ENCODE peak calls at places on chromosome 10, in nine cellular contexts. O is PC-3, L is GM23338, S is OCI-LY7, K is SK-N-SH, Z is GM23248, P is MM.1S, X is hepatocyte, W is HCT116. Q is an unnamed sample.
A peak's percentile ranks its signal among the peaks of the same experiment; 100 is the strongest.

GRCh38 chr10:6562221-6562620 is 17.9 kb downstream of the PRKCQ start:
- DNase-seq in O (no peak), L (no peak), S (no peak), K (no peak), Z (no peak), P (no peak), X (no peak), W (no peak), Q (no peak)

GRCh38 chr10:60943372-60944158 is 420 bp downstream of the RHOBTB1 start:
- DNase-seq in O (peak; percentile 60), L (peak; percentile 81), S (no peak), K (peak; percentile 78), Z (peak; percentile 73), P (peak; percentile 24), X (peak; percentile 81), W (peak; percentile 3), Q (peak; percentile 75)

GRCh38 chr10:34116220-34116623 is 698.9 kb downstream of the PARD3 start:
- DNase-seq in O (no peak), L (no peak), S (no peak), K (peak; percentile 36), Z (no peak), P (no peak), X (peak; percentile 49), W (no peak), Q (no peak)

GRCh38 chr10:133048306-133048705 is 39.4 kb upstream of the ADGRA1 start:
- DNase-seq in O (no peak), L (no peak), S (no peak), K (no peak), Z (no peak), P (no peak), X (no peak), W (no peak), Q (no peak)

GRCh38 chr10:108184129-108184528 is 1019.6 kb upstream of the SORCS1 start:
- DNase-seq in O (no peak), L (no peak), S (no peak), K (no peak), Z (peak; percentile 20), P (no peak), X (no peak), W (no peak), Q (no peak)

GRCh38 chr10:84440781-84441180 is 112.4 kb downstream of the CCSER2 start:
- DNase-seq in O (no peak), L (no peak), S (no peak), K (no peak), Z (no peak), P (no peak), X (no peak), W (no peak), Q (no peak)

GRCh38 chr10:88196298-88196697 is 332.9 kb downstream of the PTEN start:
- DNase-seq in O (no peak), L (no peak), S (no peak), K (no peak), Z (peak; percentile 28), P (no peak), X (peak; percentile 27), W (no peak), Q (no peak)

GRCh38 chr10:44974628-44975431 is 3.8 kb downstream of the DEPP1 start:
- DNase-seq in O (peak; percentile 74), L (peak; percentile 75), S (peak; percentile 80), K (peak; percentile 94), Z (peak; percentile 82), P (peak; percentile 45), X (peak; percentile 83), W (peak; percentile 13), Q (peak; percentile 79)

GRCh38 chr10:112875474-112876267 is 74.4 kb upstream of the TCF7L2 start:
- DNase-seq in O (peak; percentile 57), L (no peak), S (no peak), K (no peak), Z (peak; percentile 75), P (no peak), X (peak; percentile 48), W (no peak), Q (no peak)

GRCh38 chr10:69703766-69704191 is 73.7 kb downstream of the FAM241B start:
- DNase-seq in O (peak; percentile 96), L (no peak), S (no peak), K (no peak), Z (peak; percentile 73), P (no peak), X (no peak), W (peak; percentile 33), Q (no peak)

GRCh38 chr10:113666682-113667252 is 2.9 kb upstream of the NRAP start:
- DNase-seq in O (no peak), L (no peak), S (no peak), K (no peak), Z (peak; percentile 41), P (no peak), X (no peak), W (no peak), Q (no peak)

GRCh38 chr10:108307925-108308312 is 1143.4 kb upstream of the SORCS1 start:
- DNase-seq in O (no peak), L (no peak), S (no peak), K (no peak), Z (no peak), P (no peak), X (no peak), W (no peak), Q (no peak)

GRCh38 chr10:130179640-130180039 is 43.4 kb downstream of the GLRX3 start:
- DNase-seq in O (peak; percentile 51), L (peak; percentile 90), S (peak; percentile 61), K (peak; percentile 47), Z (peak; percentile 85), P (peak; percentile 68), X (peak; percentile 71), W (peak; percentile 24), Q (peak; percentile 81)

GRCh38 chr10:99528867-99529285 is 3.9 kb upstream of the NKX2-3 start:
- DNase-seq in O (no peak), L (no peak), S (no peak), K (no peak), Z (no peak), P (no peak), X (no peak), W (no peak), Q (no peak)

GRCh38 chr10:99526861-99527504 is 5.8 kb upstream of the NKX2-3 start:
- DNase-seq in O (no peak), L (peak; percentile 52), S (no peak), K (peak; percentile 20), Z (no peak), P (no peak), X (no peak), W (no peak), Q (peak; percentile 24)

GRCh38 chr10:99529483-99530107 is 3.1 kb upstream of the NKX2-3 start:
- DNase-seq in O (no peak), L (peak; percentile 57), S (no peak), K (no peak), Z (no peak), P (no peak), X (no peak), W (no peak), Q (peak; percentile 68)

GRCh38 chr10:99527526-99528255 is 5.1 kb upstream of the NKX2-3 start:
- DNase-seq in O (no peak), L (peak; percentile 71), S (no peak), K (peak; percentile 39), Z (no peak), P (no peak), X (no peak), W (no peak), Q (peak; percentile 58)

DNA sequence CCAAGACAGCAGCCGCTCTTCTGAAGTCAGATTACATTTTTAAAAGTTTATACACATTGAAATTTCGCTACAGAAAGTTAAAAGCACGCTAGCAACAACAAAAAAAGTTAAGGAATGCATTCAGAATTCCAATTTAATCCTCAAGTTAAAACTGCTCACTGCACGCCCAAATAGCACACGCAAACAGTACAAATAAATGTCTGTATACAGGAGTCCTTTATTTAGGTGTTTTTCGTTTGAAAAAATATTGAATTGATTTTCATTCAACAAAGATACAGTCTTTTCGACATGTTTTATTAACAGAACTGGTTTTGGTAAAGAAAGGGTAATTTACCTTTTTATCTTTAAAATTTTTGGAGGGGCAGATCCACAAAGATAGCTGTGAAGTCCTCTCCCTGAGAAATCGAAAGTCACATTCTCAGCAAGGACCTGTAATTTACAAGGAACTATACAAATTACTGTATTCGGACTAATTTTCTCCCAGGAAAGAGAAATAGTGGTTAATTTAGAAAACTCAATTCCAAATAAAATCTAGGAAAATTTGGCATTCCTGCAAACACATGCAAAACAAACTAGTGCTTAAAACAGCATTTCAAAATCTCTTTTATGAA is 4.4 kb upstream of the NKX2-3 start:
- DNase-seq in O (no peak), L (no peak), S (no peak), K (no peak), Z (no peak), P (no peak), X (no peak), W (no peak), Q (no peak)
- TF ChIP-seq EZH2phosphoT487 in O (no peak), L (no peak), S (no peak), K (no peak), Z (peak; percentile 34), P (no peak), X (no peak), W (no peak), Q (no peak)

GRCh38 chr10:18142151-18142550 is 1.9 kb downstream of the CACNB2 start:
- DNase-seq in O (no peak), L (no peak), S (no peak), K (no peak), Z (no peak), P (no peak), X (no peak), W (no peak), Q (no peak)
- H3K4me3 ChIP-seq in O (no peak overlapping the region), L (peak overlapping the region; percentile 87), S (no peak overlapping the region), K (no peak overlapping the region), Z (no peak overlapping the region), P (no peak overlapping the region), X (no peak overlapping the region), W (no peak overlapping the region), Q (no peak overlapping the region)

GRCh38 chr10:47323087-47323486 is 833 bp downstream of the GDF2 start:
- DNase-seq in O (no peak), L (no peak), S (no peak), K (no peak), Z (no peak), P (no peak), X (no peak), W (no peak), Q (no peak)

GRCh38 chr10:47321521-47322195 is 596 bp upstream of the GDF2 start:
- DNase-seq in O (no peak), L (no peak), S (no peak), K (no peak), Z (no peak), P (no peak), X (no peak), W (no peak), Q (no peak)

GRCh38 chr10:47323636-47324299 is 1.5 kb downstream of the GDF2 start:
- DNase-seq in O (no peak), L (no peak), S (no peak), K (no peak), Z (no peak), P (no peak), X (no peak), W (no peak), Q (no peak)

GRCh38 chr10:47319798-47320197 is 2.5 kb upstream of the GDF2 start:
- DNase-seq in O (no peak), L (no peak), S (no peak), K (no peak), Z (no peak), P (no peak), X (no peak), W (no peak), Q (no peak)

GRCh38 chr10:47322300-47323061 is at the start of gene GDF2:
- DNase-seq in O (no peak), L (no peak), S (no peak), K (no peak), Z (no peak), P (no peak), X (no peak), W (no peak), Q (no peak)
- H2AFZ ChIP-seq in O (no peak within 1 kb of the TSS), L (no peak within 1 kb of the TSS), S (no peak within 1 kb of the TSS), K (no peak within 1 kb of the TSS), Z (no peak within 1 kb of the TSS), P (no peak within 1 kb of the TSS), X (no peak within 1 kb of the TSS), W (no peak within 1 kb of the TSS), Q (no peak within 1 kb of the TSS)

GRCh38 chr10:27446091-27446918 is 57.8 kb upstream of the RAB18 start:
- DNase-seq in O (peak; percentile 51), L (peak; percentile 60), S (peak; percentile 40), K (peak; percentile 9), Z (peak; percentile 71), P (peak; percentile 35), X (peak; percentile 36), W (peak; percentile 23), Q (peak; percentile 34)
- TF ChIP-seq EZH2phosphoT487 in O (no peak), L (no peak), S (no peak), K (no peak), Z (no peak), P (no peak), X (no peak), W (no peak), Q (no peak)